ENCODE peak calls at places on chromosomes 5 and 9, in six cellular contexts. One of them, this sample, is unnamed.

GRCh38 chr5:142364251-142365145 is 39.7 kb upstream of the SPRY4 start:
- DNase-seq in breast epithelium: peak
- DNase-seq in right lobe of liver: peak
- DNase-seq in A549: peak
- DNase-seq in IMR-90: no peak
- DNase-seq in heart left ventricle: peak
- DNase-seq in this sample: no peak

GRCh38 chr9:77953590-77953989 is 78.0 kb downstream of the GNAQ start:
- DNase-seq in breast epithelium: no peak
- DNase-seq in IMR-90: no peak
- DNase-seq in A549: no peak
- DNase-seq in heart left ventricle: no peak
- DNase-seq in right lobe of liver: no peak
- DNase-seq in this sample: no peak

GRCh38 chr9:840343-840742 is 1.2 kb upstream of the DMRT1 start:
- DNase-seq in A549: no peak
- DNase-seq in breast epithelium: no peak
- DNase-seq in IMR-90: no peak
- DNase-seq in heart left ventricle: no peak
- DNase-seq in right lobe of liver: no peak
- DNase-seq in this sample: peak

GRCh38 chr5:168273056-168273980 is 18.1 kb upstream of the WWC1 start:
- DNase-seq in heart left ventricle: no peak
- DNase-seq in breast epithelium: no peak
- DNase-seq in IMR-90: no peak
- DNase-seq in right lobe of liver: no peak
- DNase-seq in A549: no peak
- DNase-seq in this sample: no peak

GRCh38 chr5:117803533-117803932 is 1184.8 kb downstream of the DTWD2 start:
- DNase-seq in IMR-90: peak
- DNase-seq in breast epithelium: no peak
- DNase-seq in right lobe of liver: no peak
- DNase-seq in A549: no peak
- DNase-seq in heart left ventricle: no peak
- DNase-seq in this sample: no peak

GRCh38 chr5:76958976-76959767 is 6.3 kb downstream of the CRHBP start:
- DNase-seq in heart left ventricle: no peak
- DNase-seq in breast epithelium: no peak
- DNase-seq in right lobe of liver: no peak
- DNase-seq in IMR-90: peak
- DNase-seq in A549: no peak
- DNase-seq in this sample: peak

GRCh38 chr9:90726215-90726614 is 75.4 kb upstream of the SYK start:
- DNase-seq in IMR-90: no peak
- DNase-seq in heart left ventricle: no peak
- DNase-seq in A549: no peak
- DNase-seq in breast epithelium: no peak
- DNase-seq in right lobe of liver: no peak
- DNase-seq in this sample: no peak

GRCh38 chr5:59206132-59206581 is 623.3 kb downstream of the RAB3C start:
- DNase-seq in breast epithelium: no peak
- DNase-seq in heart left ventricle: no peak
- DNase-seq in right lobe of liver: no peak
- DNase-seq in IMR-90: peak
- DNase-seq in A549: no peak
- DNase-seq in this sample: no peak

GRCh38 chr5:90488791-90489190 is 14.1 kb downstream of the POLR3G start:
- DNase-seq in A549: no peak
- DNase-seq in right lobe of liver: no peak
- DNase-seq in heart left ventricle: no peak
- DNase-seq in IMR-90: peak
- DNase-seq in breast epithelium: no peak
- DNase-seq in this sample: no peak

GRCh38 chr9:37836386-37836785 is 35.8 kb downstream of the DCAF10 start:
- DNase-seq in breast epithelium: no peak
- DNase-seq in heart left ventricle: no peak
- DNase-seq in IMR-90: no peak
- DNase-seq in right lobe of liver: no peak
- DNase-seq in A549: no peak
- DNase-seq in this sample: no peak

GRCh38 chr5:179228341-179229121 is 116.7 kb downstream of the ADAMTS2 start:
- DNase-seq in right lobe of liver: peak
- DNase-seq in A549: no peak
- DNase-seq in breast epithelium: no peak
- DNase-seq in heart left ventricle: peak
- DNase-seq in IMR-90: no peak
- DNase-seq in this sample: no peak

GRCh38 chr5:57817924-57818323 is 335.3 kb upstream of the ACTBL2 start:
- DNase-seq in heart left ventricle: no peak
- DNase-seq in right lobe of liver: no peak
- DNase-seq in A549: no peak
- DNase-seq in IMR-90: no peak
- DNase-seq in breast epithelium: no peak
- DNase-seq in this sample: no peak

GRCh38 chr5:179829732-179830435 is 9.2 kb downstream of the SQSTM1 start:
- DNase-seq in right lobe of liver: no peak
- DNase-seq in IMR-90: no peak
- DNase-seq in breast epithelium: no peak
- DNase-seq in heart left ventricle: no peak
- DNase-seq in A549: no peak
- DNase-seq in this sample: no peak

GRCh38 chr5:9284781-9285307 is 261.0 kb downstream of the SEMA5A start:
- DNase-seq in breast epithelium: no peak
- DNase-seq in right lobe of liver: no peak
- DNase-seq in A549: no peak
- DNase-seq in IMR-90: peak
- DNase-seq in heart left ventricle: peak
- DNase-seq in this sample: no peak

GRCh38 chr5:88954511-88954910 is 71.5 kb upstream of the MEF2C start:
- DNase-seq in breast epithelium: no peak
- DNase-seq in right lobe of liver: no peak
- DNase-seq in A549: no peak
- DNase-seq in heart left ventricle: no peak
- DNase-seq in IMR-90: no peak
- DNase-seq in this sample: no peak

GRCh38 chr5:147464211-147464610 is 45.7 kb downstream of the DPYSL3 start:
- DNase-seq in right lobe of liver: no peak
- DNase-seq in A549: no peak
- DNase-seq in IMR-90: peak
- DNase-seq in breast epithelium: no peak
- DNase-seq in heart left ventricle: no peak
- DNase-seq in this sample: peak

DNA sequence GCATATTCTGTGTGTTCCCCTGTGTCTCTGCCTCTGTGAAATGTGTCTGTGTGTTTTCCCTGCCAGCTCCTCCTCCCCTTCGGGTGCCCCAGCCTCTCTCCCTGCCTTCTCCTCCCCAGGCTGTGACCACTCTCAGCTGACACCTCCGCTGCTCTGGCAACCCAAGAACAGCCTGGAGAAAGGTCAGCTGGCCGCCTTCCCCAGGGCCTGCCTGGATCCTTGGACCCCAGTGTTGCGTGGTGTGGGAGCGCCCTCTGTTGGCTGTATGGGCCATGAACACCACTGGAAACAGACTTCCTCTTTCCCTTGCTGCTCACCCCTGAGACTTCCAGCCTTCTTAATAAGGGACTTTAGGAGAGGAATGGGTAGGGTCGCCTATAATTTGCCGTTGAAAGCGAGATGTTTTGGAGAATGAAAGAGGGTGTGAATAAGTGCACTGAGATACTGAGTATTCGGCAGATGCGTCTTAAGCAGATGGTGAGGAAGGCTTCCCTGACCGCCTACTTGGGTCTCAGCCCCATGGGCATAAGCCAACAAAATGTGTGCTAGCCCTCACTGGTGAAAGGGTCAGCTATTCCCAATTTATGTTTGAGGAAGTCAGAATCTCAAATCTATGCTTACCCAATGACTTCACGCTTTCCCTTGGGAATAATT is 114.9 kb upstream of the TRIM32 start:
- DNase-seq in A549: peak
- DNase-seq in breast epithelium: peak
- DNase-seq in right lobe of liver: peak
- DNase-seq in heart left ventricle: peak
- DNase-seq in IMR-90: peak
- DNase-seq in this sample: peak
- TF ChIP-seq POLR2A in A549: no peak
- TF ChIP-seq POLR2A in breast epithelium: no peak
- TF ChIP-seq POLR2A in right lobe of liver: no peak
- TF ChIP-seq POLR2A in heart left ventricle: no peak
- TF ChIP-seq POLR2A in IMR-90: peak
- TF ChIP-seq POLR2A in this sample: no peak

GRCh38 chr9:114153761-114154596 is 1.4 kb upstream of the COL27A1 start:
- DNase-seq in breast epithelium: no peak
- DNase-seq in right lobe of liver: peak
- DNase-seq in IMR-90: peak
- DNase-seq in A549: peak
- DNase-seq in heart left ventricle: no peak
- DNase-seq in this sample: peak
- TF ChIP-seq CTCF in breast epithelium: no peak
- TF ChIP-seq CTCF in right lobe of liver: peak
- TF ChIP-seq CTCF in IMR-90: peak
- TF ChIP-seq CTCF in A549: peak
- TF ChIP-seq CTCF in heart left ventricle: peak
- TF ChIP-seq CTCF in this sample: no peak

GRCh38 chr5:172837640-172838039 is 3.6 kb downstream of the ERGIC1 start:
- DNase-seq in heart left ventricle: no peak
- DNase-seq in IMR-90: no peak
- DNase-seq in breast epithelium: peak
- DNase-seq in right lobe of liver: peak
- DNase-seq in A549: no peak
- DNase-seq in this sample: no peak
- TF ChIP-seq POLR2A in heart left ventricle: no peak
- TF ChIP-seq POLR2A in IMR-90: no peak
- TF ChIP-seq POLR2A in breast epithelium: no peak
- TF ChIP-seq POLR2A in right lobe of liver: peak
- TF ChIP-seq POLR2A in A549: no peak
- TF ChIP-seq POLR2A in this sample: no peak

GRCh38 chr9:124812401-124813016 is 35.6 kb downstream of the OLFML2A start:
- DNase-seq in A549: peak
- DNase-seq in heart left ventricle: peak
- DNase-seq in IMR-90: peak
- DNase-seq in breast epithelium: peak
- DNase-seq in right lobe of liver: no peak
- DNase-seq in this sample: peak
- TF ChIP-seq CTCF in A549: no peak
- TF ChIP-seq CTCF in heart left ventricle: no peak
- TF ChIP-seq CTCF in IMR-90: peak
- TF ChIP-seq CTCF in breast epithelium: no peak
- TF ChIP-seq CTCF in right lobe of liver: no peak
- TF ChIP-seq CTCF in this sample: no peak